ENCODE peak calls at places on chromosomes 7 and 10, in nine cellular contexts. One of them, this sample, is unnamed.

GRCh38 chr7:149885191-149886017 is 11.6 kb downstream of the ATP6V0E2 start:
- DNase-seq in HTR-8/SVneo: no peak
- DNase-seq in NCI-H2029 treated with DMSO at 0.1 percent for 48 hours: no peak
- DNase-seq in stimulated activated CD8-positive, alpha-beta memory T cell treated with anti-CD3 and anti-CD28 coated beads, Interleukin-7, amount 100 ng/mL, for 48 hours: no peak
- DNase-seq in NCI-H82: no peak
- DNase-seq in AG04450: no peak
- DNase-seq in psoas muscle: no peak
- DNase-seq in iris pigment epithelial cell: peak; percentile 14
- DNase-seq in body of pancreas: no peak
- DNase-seq in this sample: no peak

GRCh38 chr7:44533301-44534055 is 7.7 kb downstream of the NPC1L1 start:
- DNase-seq in NCI-H82: no peak
- DNase-seq in NCI-H2029 treated with DMSO at 0.1 percent for 48 hours: peak; percentile 44
- DNase-seq in psoas muscle: no peak
- DNase-seq in stimulated activated CD8-positive, alpha-beta memory T cell treated with anti-CD3 and anti-CD28 coated beads, Interleukin-7, amount 100 ng/mL, for 48 hours: no peak
- DNase-seq in iris pigment epithelial cell: no peak
- DNase-seq in AG04450: no peak
- DNase-seq in body of pancreas: no peak
- DNase-seq in HTR-8/SVneo: no peak
- DNase-seq in this sample: no peak

GRCh38 chr7:151572136-151572535 is 52.4 kb upstream of the RHEB start:
- DNase-seq in AG04450: no peak
- DNase-seq in iris pigment epithelial cell: peak; percentile 56
- DNase-seq in psoas muscle: no peak
- DNase-seq in HTR-8/SVneo: no peak
- DNase-seq in stimulated activated CD8-positive, alpha-beta memory T cell treated with anti-CD3 and anti-CD28 coated beads, Interleukin-7, amount 100 ng/mL, for 48 hours: no peak
- DNase-seq in NCI-H2029 treated with DMSO at 0.1 percent for 48 hours: no peak
- DNase-seq in NCI-H82: no peak
- DNase-seq in body of pancreas: no peak
- DNase-seq in this sample: no peak

GRCh38 chr10:69215405-69216176 is 4.5 kb upstream of the HKDC1 start:
- DNase-seq in NCI-H2029 treated with DMSO at 0.1 percent for 48 hours: no peak
- DNase-seq in body of pancreas: no peak
- DNase-seq in AG04450: no peak
- DNase-seq in stimulated activated CD8-positive, alpha-beta memory T cell treated with anti-CD3 and anti-CD28 coated beads, Interleukin-7, amount 100 ng/mL, for 48 hours: no peak
- DNase-seq in HTR-8/SVneo: no peak
- DNase-seq in psoas muscle: no peak
- DNase-seq in NCI-H82: no peak
- DNase-seq in iris pigment epithelial cell: peak; percentile 38
- DNase-seq in this sample: peak; percentile 30

GRCh38 chr7:141710301-141710700 is 2.1 kb downstream of the WEE2 start:
- DNase-seq in iris pigment epithelial cell: no peak
- DNase-seq in body of pancreas: no peak
- DNase-seq in psoas muscle: no peak
- DNase-seq in HTR-8/SVneo: no peak
- DNase-seq in NCI-H82: no peak
- DNase-seq in NCI-H2029 treated with DMSO at 0.1 percent for 48 hours: no peak
- DNase-seq in stimulated activated CD8-positive, alpha-beta memory T cell treated with anti-CD3 and anti-CD28 coated beads, Interleukin-7, amount 100 ng/mL, for 48 hours: no peak
- DNase-seq in AG04450: no peak
- DNase-seq in this sample: no peak

GRCh38 chr10:99905971-99906370 is 103.8 kb downstream of the DNMBP start:
- DNase-seq in AG04450: no peak
- DNase-seq in psoas muscle: no peak
- DNase-seq in HTR-8/SVneo: no peak
- DNase-seq in body of pancreas: no peak
- DNase-seq in NCI-H82: no peak
- DNase-seq in stimulated activated CD8-positive, alpha-beta memory T cell treated with anti-CD3 and anti-CD28 coated beads, Interleukin-7, amount 100 ng/mL, for 48 hours: no peak
- DNase-seq in iris pigment epithelial cell: no peak
- DNase-seq in NCI-H2029 treated with DMSO at 0.1 percent for 48 hours: no peak
- DNase-seq in this sample: no peak

GRCh38 chr10:104279550-104280259 is 10.7 kb downstream of the GSTO2 start:
- DNase-seq in HTR-8/SVneo: no peak
- DNase-seq in NCI-H82: no peak
- DNase-seq in body of pancreas: no peak
- DNase-seq in iris pigment epithelial cell: no peak
- DNase-seq in stimulated activated CD8-positive, alpha-beta memory T cell treated with anti-CD3 and anti-CD28 coated beads, Interleukin-7, amount 100 ng/mL, for 48 hours: no peak
- DNase-seq in psoas muscle: no peak
- DNase-seq in NCI-H2029 treated with DMSO at 0.1 percent for 48 hours: no peak
- DNase-seq in AG04450: no peak
- DNase-seq in this sample: no peak

GRCh38 chr10:33008499-33009243 is 50.6 kb upstream of the ITGB1 start:
- DNase-seq in AG04450: peak; percentile 81
- DNase-seq in NCI-H2029 treated with DMSO at 0.1 percent for 48 hours: peak; percentile 5
- DNase-seq in HTR-8/SVneo: peak; percentile 67
- DNase-seq in stimulated activated CD8-positive, alpha-beta memory T cell treated with anti-CD3 and anti-CD28 coated beads, Interleukin-7, amount 100 ng/mL, for 48 hours: peak; percentile 50
- DNase-seq in NCI-H82: peak; percentile 78
- DNase-seq in psoas muscle: no peak
- DNase-seq in iris pigment epithelial cell: peak; percentile 93
- DNase-seq in body of pancreas: peak; percentile 81
- DNase-seq in this sample: peak; percentile 65

GRCh38 chr7:25669954-25670841 is 441.9 kb upstream of the NPVF start:
- DNase-seq in AG04450: no peak
- DNase-seq in psoas muscle: peak; percentile 70
- DNase-seq in stimulated activated CD8-positive, alpha-beta memory T cell treated with anti-CD3 and anti-CD28 coated beads, Interleukin-7, amount 100 ng/mL, for 48 hours: no peak
- DNase-seq in NCI-H2029 treated with DMSO at 0.1 percent for 48 hours: no peak
- DNase-seq in NCI-H82: peak; percentile 72
- DNase-seq in HTR-8/SVneo: no peak
- DNase-seq in iris pigment epithelial cell: no peak
- DNase-seq in body of pancreas: peak; percentile 28
- DNase-seq in this sample: no peak

GRCh38 chr10:17474595-17474994 is 20.2 kb upstream of the ST8SIA6 start:
- DNase-seq in NCI-H82: peak; percentile 3
- DNase-seq in body of pancreas: no peak
- DNase-seq in iris pigment epithelial cell: peak; percentile 25
- DNase-seq in NCI-H2029 treated with DMSO at 0.1 percent for 48 hours: no peak
- DNase-seq in HTR-8/SVneo: peak; percentile 17
- DNase-seq in psoas muscle: no peak
- DNase-seq in AG04450: no peak
- DNase-seq in stimulated activated CD8-positive, alpha-beta memory T cell treated with anti-CD3 and anti-CD28 coated beads, Interleukin-7, amount 100 ng/mL, for 48 hours: no peak
- DNase-seq in this sample: no peak

GRCh38 chr7:3028071-3028766 is 15.4 kb downstream of the CARD11 start:
- DNase-seq in stimulated activated CD8-positive, alpha-beta memory T cell treated with anti-CD3 and anti-CD28 coated beads, Interleukin-7, amount 100 ng/mL, for 48 hours: peak; percentile 60
- DNase-seq in HTR-8/SVneo: peak; percentile 72
- DNase-seq in NCI-H2029 treated with DMSO at 0.1 percent for 48 hours: no peak
- DNase-seq in iris pigment epithelial cell: peak; percentile 74
- DNase-seq in body of pancreas: peak; percentile 61
- DNase-seq in AG04450: no peak
- DNase-seq in NCI-H82: no peak
- DNase-seq in psoas muscle: no peak
- DNase-seq in this sample: no peak

GRCh38 chr7:48511021-48511579 is 339.8 kb downstream of the ABCA13 start:
- DNase-seq in HTR-8/SVneo: no peak
- DNase-seq in NCI-H2029 treated with DMSO at 0.1 percent for 48 hours: no peak
- DNase-seq in psoas muscle: no peak
- DNase-seq in stimulated activated CD8-positive, alpha-beta memory T cell treated with anti-CD3 and anti-CD28 coated beads, Interleukin-7, amount 100 ng/mL, for 48 hours: no peak
- DNase-seq in iris pigment epithelial cell: no peak
- DNase-seq in AG04450: no peak
- DNase-seq in body of pancreas: no peak
- DNase-seq in NCI-H82: peak; percentile 84
- DNase-seq in this sample: no peak

GRCh38 chr10:49257159-49257558 is 41.8 kb upstream of the C10orf71 start:
- DNase-seq in body of pancreas: no peak
- DNase-seq in AG04450: no peak
- DNase-seq in psoas muscle: no peak
- DNase-seq in stimulated activated CD8-positive, alpha-beta memory T cell treated with anti-CD3 and anti-CD28 coated beads, Interleukin-7, amount 100 ng/mL, for 48 hours: no peak
- DNase-seq in HTR-8/SVneo: no peak
- DNase-seq in NCI-H82: no peak
- DNase-seq in iris pigment epithelial cell: no peak
- DNase-seq in NCI-H2029 treated with DMSO at 0.1 percent for 48 hours: no peak
- DNase-seq in this sample: no peak

GRCh38 chr10:103703941-103704919 is 151.1 kb downstream of the SH3PXD2A start:
- DNase-seq in stimulated activated CD8-positive, alpha-beta memory T cell treated with anti-CD3 and anti-CD28 coated beads, Interleukin-7, amount 100 ng/mL, for 48 hours: no peak
- DNase-seq in NCI-H82: peak; percentile 98
- DNase-seq in psoas muscle: no peak
- DNase-seq in body of pancreas: no peak
- DNase-seq in HTR-8/SVneo: no peak
- DNase-seq in AG04450: no peak
- DNase-seq in iris pigment epithelial cell: no peak
- DNase-seq in NCI-H2029 treated with DMSO at 0.1 percent for 48 hours: no peak
- DNase-seq in this sample: no peak

GRCh38 chr7:82384779-82385178 is 58.8 kb downstream of the CACNA2D1 start:
- DNase-seq in NCI-H2029 treated with DMSO at 0.1 percent for 48 hours: no peak
- DNase-seq in NCI-H82: peak; percentile 17
- DNase-seq in HTR-8/SVneo: no peak
- DNase-seq in AG04450: no peak
- DNase-seq in iris pigment epithelial cell: no peak
- DNase-seq in stimulated activated CD8-positive, alpha-beta memory T cell treated with anti-CD3 and anti-CD28 coated beads, Interleukin-7, amount 100 ng/mL, for 48 hours: no peak
- DNase-seq in body of pancreas: no peak
- DNase-seq in psoas muscle: no peak
- DNase-seq in this sample: no peak

GRCh38 chr7:157347217-157347904 is 10.6 kb downstream of the DNAJB6 start:
- DNase-seq in NCI-H2029 treated with DMSO at 0.1 percent for 48 hours: no peak
- DNase-seq in psoas muscle: peak; percentile 84
- DNase-seq in HTR-8/SVneo: no peak
- DNase-seq in body of pancreas: peak; percentile 16
- DNase-seq in AG04450: peak; percentile 33
- DNase-seq in iris pigment epithelial cell: peak; percentile 93
- DNase-seq in stimulated activated CD8-positive, alpha-beta memory T cell treated with anti-CD3 and anti-CD28 coated beads, Interleukin-7, amount 100 ng/mL, for 48 hours: no peak
- DNase-seq in NCI-H82: no peak
- DNase-seq in this sample: no peak

GRCh38 chr7:151429555-151430331 is 10.2 kb downstream of the CRYGN start:
- DNase-seq in psoas muscle: no peak
- DNase-seq in stimulated activated CD8-positive, alpha-beta memory T cell treated with anti-CD3 and anti-CD28 coated beads, Interleukin-7, amount 100 ng/mL, for 48 hours: no peak
- DNase-seq in iris pigment epithelial cell: no peak
- DNase-seq in AG04450: no peak
- DNase-seq in HTR-8/SVneo: no peak
- DNase-seq in NCI-H2029 treated with DMSO at 0.1 percent for 48 hours: peak; percentile 98
- DNase-seq in NCI-H82: no peak
- DNase-seq in body of pancreas: peak; percentile 53
- DNase-seq in this sample: peak; percentile 89

GRCh38 chr10:93894516-93895378 is 969 bp downstream of the SLC35G1 start:
- DNase-seq in psoas muscle: no peak
- DNase-seq in stimulated activated CD8-positive, alpha-beta memory T cell treated with anti-CD3 and anti-CD28 coated beads, Interleukin-7, amount 100 ng/mL, for 48 hours: no peak
- DNase-seq in body of pancreas: no peak
- DNase-seq in AG04450: no peak
- DNase-seq in iris pigment epithelial cell: peak; percentile 15
- DNase-seq in HTR-8/SVneo: peak; percentile 6
- DNase-seq in NCI-H82: peak; percentile 30
- DNase-seq in NCI-H2029 treated with DMSO at 0.1 percent for 48 hours: no peak
- DNase-seq in this sample: no peak

GRCh38 chr7:44277851-44278250 is 47.5 kb downstream of the CAMK2B start:
- DNase-seq in HTR-8/SVneo: no peak
- DNase-seq in stimulated activated CD8-positive, alpha-beta memory T cell treated with anti-CD3 and anti-CD28 coated beads, Interleukin-7, amount 100 ng/mL, for 48 hours: no peak
- DNase-seq in AG04450: no peak
- DNase-seq in NCI-H82: no peak
- DNase-seq in body of pancreas: no peak
- DNase-seq in NCI-H2029 treated with DMSO at 0.1 percent for 48 hours: no peak
- DNase-seq in iris pigment epithelial cell: peak; percentile 60
- DNase-seq in psoas muscle: peak; percentile 92
- DNase-seq in this sample: no peak

GRCh38 chr7:85851571-85852193 is 664.8 kb upstream of the SEMA3D start:
- DNase-seq in HTR-8/SVneo: peak; percentile 10
- DNase-seq in iris pigment epithelial cell: peak; percentile 72
- DNase-seq in psoas muscle: no peak
- DNase-seq in body of pancreas: no peak
- DNase-seq in stimulated activated CD8-positive, alpha-beta memory T cell treated with anti-CD3 and anti-CD28 coated beads, Interleukin-7, amount 100 ng/mL, for 48 hours: no peak
- DNase-seq in AG04450: peak; percentile 29
- DNase-seq in NCI-H82: peak; percentile 28
- DNase-seq in NCI-H2029 treated with DMSO at 0.1 percent for 48 hours: peak; percentile 3
- DNase-seq in this sample: no peak

GRCh38 chr10:36721851-36722250 is 403.5 kb upstream of the ANKRD30A start:
- DNase-seq in body of pancreas: no peak
- DNase-seq in HTR-8/SVneo: no peak
- DNase-seq in AG04450: no peak
- DNase-seq in stimulated activated CD8-positive, alpha-beta memory T cell treated with anti-CD3 and anti-CD28 coated beads, Interleukin-7, amount 100 ng/mL, for 48 hours: no peak
- DNase-seq in NCI-H82: no peak
- DNase-seq in NCI-H2029 treated with DMSO at 0.1 percent for 48 hours: no peak
- DNase-seq in psoas muscle: no peak
- DNase-seq in iris pigment epithelial cell: peak; percentile 23
- DNase-seq in this sample: no peak

GRCh38 chr7:116730097-116731018 is 58.4 kb downstream of the MET start:
- DNase-seq in NCI-H82: no peak
- DNase-seq in AG04450: no peak
- DNase-seq in body of pancreas: no peak
- DNase-seq in stimulated activated CD8-positive, alpha-beta memory T cell treated with anti-CD3 and anti-CD28 coated beads, Interleukin-7, amount 100 ng/mL, for 48 hours: no peak
- DNase-seq in psoas muscle: no peak
- DNase-seq in HTR-8/SVneo: no peak
- DNase-seq in NCI-H2029 treated with DMSO at 0.1 percent for 48 hours: peak; percentile 81
- DNase-seq in iris pigment epithelial cell: no peak
- DNase-seq in this sample: no peak

This sample was measured in DND-41.